ENCODE peak calls at places on chromosomes 6 and 20, in eight cellular contexts. One of them, this sample, is unnamed.

GRCh38 chr20:29743101-29743931 is 1514.1 kb upstream of the DEFB115 start:
- DNase-seq in body of pancreas: no peak
- DNase-seq in tibial nerve: no peak
- DNase-seq in transverse colon: no peak
- DNase-seq in stomach: no peak
- DNase-seq in adrenal gland: no peak
- DNase-seq in sigmoid colon: no peak
- DNase-seq in ovary: no peak
- DNase-seq in this sample: peak

GRCh38 chr20:40664891-40665290 is 24.1 kb downstream of the MAFB start:
- DNase-seq in body of pancreas: no peak
- DNase-seq in tibial nerve: no peak
- DNase-seq in transverse colon: no peak
- DNase-seq in stomach: no peak
- DNase-seq in adrenal gland: no peak
- DNase-seq in sigmoid colon: no peak
- DNase-seq in ovary: no peak
- DNase-seq in this sample: no peak

GRCh38 chr20:63589261-63590217 is 15.5 kb upstream of the HELZ2 start:
- DNase-seq in body of pancreas: peak
- DNase-seq in tibial nerve: no peak
- DNase-seq in transverse colon: no peak
- DNase-seq in stomach: no peak
- DNase-seq in adrenal gland: no peak
- DNase-seq in sigmoid colon: no peak
- DNase-seq in ovary: no peak
- DNase-seq in this sample: no peak

GRCh38 chr6:335146-335545 is 42.9 kb downstream of the DUSP22 start:
- DNase-seq in body of pancreas: no peak
- DNase-seq in tibial nerve: no peak
- DNase-seq in transverse colon: no peak
- DNase-seq in stomach: no peak
- DNase-seq in adrenal gland: no peak
- DNase-seq in sigmoid colon: no peak
- DNase-seq in ovary: no peak
- DNase-seq in this sample: no peak

GRCh38 chr20:19406371-19406770 is 193.9 kb downstream of the SLC24A3 start:
- DNase-seq in body of pancreas: no peak
- DNase-seq in tibial nerve: no peak
- DNase-seq in transverse colon: no peak
- DNase-seq in stomach: no peak
- DNase-seq in adrenal gland: no peak
- DNase-seq in sigmoid colon: no peak
- DNase-seq in ovary: no peak
- DNase-seq in this sample: no peak

GRCh38 chr6:157644043-157644810 is 178.8 kb upstream of the SNX9 start:
- DNase-seq in body of pancreas: no peak
- DNase-seq in tibial nerve: no peak
- DNase-seq in transverse colon: no peak
- DNase-seq in stomach: no peak
- DNase-seq in adrenal gland: no peak
- DNase-seq in sigmoid colon: peak
- DNase-seq in ovary: no peak
- DNase-seq in this sample: no peak

GRCh38 chr6:40286721-40287120 is 300.4 kb downstream of the LRFN2 start:
- DNase-seq in body of pancreas: no peak
- DNase-seq in tibial nerve: no peak
- DNase-seq in transverse colon: no peak
- DNase-seq in stomach: no peak
- DNase-seq in adrenal gland: no peak
- DNase-seq in sigmoid colon: no peak
- DNase-seq in ovary: no peak
- DNase-seq in this sample: no peak

GRCh38 chr6:164570791-164571190 is 738.6 kb downstream of the C6orf118 start:
- DNase-seq in body of pancreas: no peak
- DNase-seq in tibial nerve: no peak
- DNase-seq in transverse colon: no peak
- DNase-seq in stomach: no peak
- DNase-seq in adrenal gland: no peak
- DNase-seq in sigmoid colon: no peak
- DNase-seq in ovary: no peak
- DNase-seq in this sample: no peak

GRCh38 chr6:135871296-135871695 is 19.8 kb downstream of the PDE7B start:
- DNase-seq in body of pancreas: no peak
- DNase-seq in tibial nerve: no peak
- DNase-seq in transverse colon: no peak
- DNase-seq in stomach: no peak
- DNase-seq in adrenal gland: no peak
- DNase-seq in sigmoid colon: no peak
- DNase-seq in ovary: no peak
- DNase-seq in this sample: no peak

GRCh38 chr6:27238010-27238983 is 9.2 kb upstream of the PRSS16 start:
- DNase-seq in body of pancreas: no peak
- DNase-seq in tibial nerve: no peak
- DNase-seq in transverse colon: no peak
- DNase-seq in stomach: no peak
- DNase-seq in adrenal gland: no peak
- DNase-seq in sigmoid colon: no peak
- DNase-seq in ovary: no peak
- DNase-seq in this sample: no peak

GRCh38 chr6:143579703-143580102 is 68.2 kb upstream of the FUCA2 start:
- DNase-seq in body of pancreas: no peak
- DNase-seq in tibial nerve: no peak
- DNase-seq in transverse colon: no peak
- DNase-seq in stomach: no peak
- DNase-seq in adrenal gland: peak
- DNase-seq in sigmoid colon: peak
- DNase-seq in ovary: no peak
- DNase-seq in this sample: peak

GRCh38 chr6:45900808-45901752 is 114.6 kb downstream of the CLIC5 start:
- DNase-seq in body of pancreas: no peak
- DNase-seq in tibial nerve: no peak
- DNase-seq in transverse colon: no peak
- DNase-seq in stomach: no peak
- DNase-seq in adrenal gland: no peak
- DNase-seq in sigmoid colon: no peak
- DNase-seq in ovary: no peak
- DNase-seq in this sample: no peak
- TF ChIP-seq CTCF in body of pancreas: no peak
- TF ChIP-seq CTCF in tibial nerve: no peak
- TF ChIP-seq CTCF in transverse colon: no peak
- TF ChIP-seq CTCF in stomach: no peak
- TF ChIP-seq CTCF in adrenal gland: no peak
- TF ChIP-seq CTCF in sigmoid colon: no peak
- TF ChIP-seq CTCF in ovary: no peak
- TF ChIP-seq CTCF in this sample: no peak

DNA sequence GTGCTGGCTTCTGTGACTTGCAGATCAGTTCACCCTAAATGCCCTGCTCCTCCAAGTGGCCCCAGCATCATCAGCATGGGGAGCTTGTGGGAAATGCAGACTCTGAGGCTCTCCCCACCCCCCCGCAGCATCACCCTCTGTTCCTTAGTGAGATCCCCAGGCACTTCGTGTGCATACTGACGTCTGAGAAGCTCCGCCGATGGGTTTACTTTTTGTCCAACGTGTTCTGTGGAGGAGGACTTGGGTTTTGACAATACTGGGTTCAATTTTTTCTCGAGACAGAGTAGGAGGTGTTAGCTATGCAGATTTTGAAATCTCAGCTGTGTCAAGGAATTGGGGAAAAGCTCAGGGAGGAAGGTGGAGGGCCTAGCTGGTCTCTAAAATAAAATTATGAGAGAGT is 38.3 kb upstream of the ZNF831 start:
- DNase-seq in body of pancreas: no peak
- DNase-seq in tibial nerve: no peak
- DNase-seq in transverse colon: no peak
- DNase-seq in stomach: no peak
- DNase-seq in adrenal gland: no peak
- DNase-seq in sigmoid colon: no peak
- DNase-seq in ovary: no peak
- DNase-seq in this sample: no peak
- TF ChIP-seq POLR2A in body of pancreas: no peak
- TF ChIP-seq POLR2A in tibial nerve: no peak
- TF ChIP-seq POLR2A in transverse colon: no peak
- TF ChIP-seq POLR2A in stomach: no peak
- TF ChIP-seq POLR2A in adrenal gland: no peak
- TF ChIP-seq POLR2A in sigmoid colon: no peak
- TF ChIP-seq POLR2A in ovary: no peak
- TF ChIP-seq POLR2A in this sample: no peak

GRCh38 chr6:19771753-19772336 is 65.3 kb upstream of the ID4 start:
- DNase-seq in body of pancreas: no peak
- DNase-seq in tibial nerve: no peak
- DNase-seq in transverse colon: no peak
- DNase-seq in stomach: no peak
- DNase-seq in adrenal gland: no peak
- DNase-seq in sigmoid colon: no peak
- DNase-seq in ovary: no peak
- DNase-seq in this sample: no peak

GRCh38 chr6:19772891-19773290 is 64.3 kb upstream of the ID4 start:
- DNase-seq in body of pancreas: no peak
- DNase-seq in tibial nerve: no peak
- DNase-seq in transverse colon: no peak
- DNase-seq in stomach: no peak
- DNase-seq in adrenal gland: no peak
- DNase-seq in sigmoid colon: no peak
- DNase-seq in ovary: no peak
- DNase-seq in this sample: no peak
- TF ChIP-seq CTCF in body of pancreas: no peak
- TF ChIP-seq CTCF in tibial nerve: no peak
- TF ChIP-seq CTCF in transverse colon: no peak
- TF ChIP-seq CTCF in stomach: no peak
- TF ChIP-seq CTCF in adrenal gland: no peak
- TF ChIP-seq CTCF in sigmoid colon: no peak
- TF ChIP-seq CTCF in ovary: no peak
- TF ChIP-seq CTCF in this sample: no peak

DNA sequence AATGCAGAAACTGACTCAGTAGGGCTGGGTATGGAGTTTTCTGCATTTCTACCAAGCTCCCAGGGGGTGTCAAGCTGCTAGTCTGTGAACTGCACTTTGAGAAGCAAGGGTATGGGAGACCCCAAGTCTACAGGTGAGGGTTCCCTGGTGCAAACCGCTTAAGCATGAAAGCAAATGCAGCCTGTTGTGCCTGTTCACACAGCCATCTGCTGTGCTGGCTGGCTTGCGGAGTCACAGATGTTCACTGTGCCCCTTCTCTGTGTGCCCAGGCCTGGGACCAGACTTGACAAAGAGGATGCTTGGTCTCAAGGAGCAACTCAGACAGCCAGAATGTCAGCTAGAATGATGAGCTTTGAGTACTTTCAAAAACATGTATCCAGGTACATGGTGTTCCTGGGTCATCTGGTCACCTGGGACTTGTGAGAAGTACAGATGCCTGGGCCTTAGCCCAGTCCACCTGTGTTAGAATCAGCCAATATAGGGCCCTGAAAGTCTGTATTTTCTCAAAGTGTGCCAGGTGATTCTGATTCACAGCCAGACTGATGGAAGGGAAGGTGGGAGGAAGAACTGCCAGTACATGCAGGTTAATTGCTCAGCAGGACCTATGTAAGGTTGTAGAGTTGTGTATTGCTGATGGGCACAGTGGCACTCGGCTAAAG is 7.5 kb downstream of the PPP1R16B start:
- DNase-seq in body of pancreas: no peak
- DNase-seq in tibial nerve: no peak
- DNase-seq in transverse colon: no peak
- DNase-seq in stomach: no peak
- DNase-seq in adrenal gland: no peak
- DNase-seq in sigmoid colon: no peak
- DNase-seq in ovary: no peak
- DNase-seq in this sample: no peak
- TF ChIP-seq POLR2A in body of pancreas: no peak
- TF ChIP-seq POLR2A in tibial nerve: no peak
- TF ChIP-seq POLR2A in transverse colon: no peak
- TF ChIP-seq POLR2A in stomach: no peak
- TF ChIP-seq POLR2A in adrenal gland: no peak
- TF ChIP-seq POLR2A in sigmoid colon: no peak
- TF ChIP-seq POLR2A in ovary: no peak
- TF ChIP-seq POLR2A in this sample: no peak

GRCh38 chr6:17905611-17906592 is 81.5 kb downstream of the KIF13A start:
- DNase-seq in body of pancreas: no peak
- DNase-seq in tibial nerve: no peak
- DNase-seq in transverse colon: no peak
- DNase-seq in stomach: no peak
- DNase-seq in adrenal gland: no peak
- DNase-seq in sigmoid colon: no peak
- DNase-seq in ovary: no peak
- DNase-seq in this sample: no peak

GRCh38 chr6:17908831-17909230 is 78.6 kb downstream of the KIF13A start:
- DNase-seq in body of pancreas: no peak
- DNase-seq in tibial nerve: no peak
- DNase-seq in transverse colon: no peak
- DNase-seq in stomach: no peak
- DNase-seq in adrenal gland: no peak
- DNase-seq in sigmoid colon: no peak
- DNase-seq in ovary: no peak
- DNase-seq in this sample: no peak

GRCh38 chr6:17904491-17905120 is 82.8 kb downstream of the KIF13A start:
- DNase-seq in body of pancreas: no peak
- DNase-seq in tibial nerve: no peak
- DNase-seq in transverse colon: no peak
- DNase-seq in stomach: no peak
- DNase-seq in adrenal gland: no peak
- DNase-seq in sigmoid colon: no peak
- DNase-seq in ovary: no peak
- DNase-seq in this sample: no peak

GRCh38 chr6:17910178-17910577 is 77.3 kb downstream of the KIF13A start:
- DNase-seq in body of pancreas: no peak
- DNase-seq in tibial nerve: no peak
- DNase-seq in transverse colon: no peak
- DNase-seq in stomach: no peak
- DNase-seq in adrenal gland: no peak
- DNase-seq in sigmoid colon: no peak
- DNase-seq in ovary: no peak
- DNase-seq in this sample: no peak

GRCh38 chr6:17907467-17908229 is 79.8 kb downstream of the KIF13A start:
- DNase-seq in body of pancreas: peak
- DNase-seq in tibial nerve: peak
- DNase-seq in transverse colon: peak
- DNase-seq in stomach: peak
- DNase-seq in adrenal gland: peak
- DNase-seq in sigmoid colon: peak
- DNase-seq in ovary: no peak
- DNase-seq in this sample: peak
- TF ChIP-seq CTCF in body of pancreas: no peak
- TF ChIP-seq CTCF in tibial nerve: no peak
- TF ChIP-seq CTCF in transverse colon: no peak
- TF ChIP-seq CTCF in stomach: no peak
- TF ChIP-seq CTCF in adrenal gland: no peak
- TF ChIP-seq CTCF in sigmoid colon: no peak
- TF ChIP-seq CTCF in ovary: no peak
- TF ChIP-seq CTCF in this sample: no peak

This sample was measured in lower leg skin.